ENCODE peak calls at places on chromosomes 5 and 9, in seven cellular contexts. Y is colonic mucosa; J is psoas muscle; K is heart left ventricle; W is right cardiac atrium; D is CD4-positive, alpha-beta memory T cell; A is heart right ventricle. B is an unnamed sample.

GRCh38 chr9:132030626-132031325 is 48.9 kb downstream of the MED27 start:
- DNase-seq in W (no peak), D (no peak), J (no peak), A (no peak), K (no peak), Y (no peak), B (no peak)

GRCh38 chr5:135952683-135953082 is 2.1 kb downstream of the LECT2 start:
- DNase-seq in A (no peak), W (no peak), K (no peak), J (no peak), Y (no peak), D (no peak), B (no peak)

GRCh38 chr5:176737001-176737745 is 73.2 kb upstream of the UNC5A start:
- DNase-seq in Y (no peak), D (no peak), K (no peak), A (no peak), W (no peak), J (no peak), B (no peak)

GRCh38 chr5:132310141-132310834 is 16.1 kb downstream of the SLC22A4 start:
- DNase-seq in W (no peak), A (no peak), K (no peak), D (no peak), Y (peak; percentile 39), J (no peak), B (no peak)

GRCh38 chr5:111930905-111931461 is 174.0 kb upstream of the NREP start:
- DNase-seq in J (no peak), D (no peak), K (no peak), A (no peak), Y (no peak), W (no peak), B (no peak)

GRCh38 chr9:137551656-137552534 is at the start of gene MRPL41:
- DNase-seq in K (peak; percentile 94), Y (peak; percentile 92), J (peak; percentile 93), A (peak; percentile 91), W (peak; percentile 97), D (peak; percentile 86), B (peak; percentile 95)

GRCh38 chr9:89436963-89437625 is 60.8 kb downstream of the SEMA4D start:
- DNase-seq in W (no peak), J (no peak), D (peak; percentile 91), A (no peak), Y (peak; percentile 79), K (no peak), B (no peak)

GRCh38 chr5:59124983-59125960 is 542.4 kb downstream of the RAB3C start:
- DNase-seq in Y (no peak), J (no peak), D (no peak), K (no peak), W (no peak), A (peak; percentile 11), B (no peak)

GRCh38 chr9:72464819-72465218 is 56.6 kb upstream of the TMC1 start:
- DNase-seq in K (peak; percentile 12), W (no peak), A (no peak), J (no peak), Y (no peak), D (no peak), B (no peak)

GRCh38 chr5:24385617-24386016 is 259.2 kb downstream of the CDH10 start:
- DNase-seq in D (no peak), Y (no peak), A (no peak), W (no peak), J (no peak), K (no peak), B (no peak)

GRCh38 chr9:126611592-126612328 is 2.0 kb upstream of the LMX1B start:
- DNase-seq in K (peak; percentile 78), D (peak; percentile 48), W (peak; percentile 93), Y (peak; percentile 75), A (peak; percentile 71), J (peak; percentile 87), B (peak; percentile 91)

GRCh38 chr5:42366051-42366450 is 57.2 kb upstream of the GHR start:
- DNase-seq in W (no peak), Y (no peak), A (no peak), K (no peak), D (no peak), J (no peak), B (no peak)

GRCh38 chr9:136110082-136111061 is 8.3 kb downstream of the TMEM250 start:
- DNase-seq in A (no peak), J (no peak), D (peak; percentile 64), Y (no peak), K (no peak), W (peak; percentile 73), B (no peak)

GRCh38 chr9:132541966-132542830 is 40.2 kb upstream of the BARHL1 start:
- DNase-seq in A (no peak), Y (no peak), J (peak; percentile 15), D (no peak), W (no peak), K (no peak), B (peak; percentile 17)

GRCh38 chr5:159262472-159262858 is 625 bp upstream of the UBLCP1 start:
- DNase-seq in Y (peak; percentile 20), W (no peak), A (no peak), D (peak; percentile 42), J (no peak), K (no peak), B (no peak)

GRCh38 chr9:136275655-136276429 is 28.1 kb downstream of the CCDC187 start:
- DNase-seq in Y (no peak), K (no peak), W (no peak), D (no peak), J (no peak), A (no peak), B (no peak)

GRCh38 chr9:4096121-4096520 is 203.7 kb downstream of the GLIS3 start:
- DNase-seq in W (no peak), Y (no peak), K (no peak), A (no peak), J (no peak), D (no peak), B (no peak)

GRCh38 chr5:102737161-102737560 is 17.9 kb upstream of the PAM start:
- DNase-seq in J (no peak), W (no peak), K (no peak), D (no peak), Y (no peak), A (no peak), B (no peak)

GRCh38 chr5:67815455-67816391 is 399.8 kb upstream of the PIK3R1 start:
- DNase-seq in W (no peak), Y (no peak), D (no peak), K (peak; percentile 31), J (no peak), A (peak; percentile 31), B (no peak)
- H3K27ac ChIP-seq in W (peak overlapping the region; percentile 81), Y (no peak overlapping the region), D (no peak overlapping the region), K (peak overlapping the region; percentile 80), J (no peak overlapping the region), A (peak overlapping the region; percentile 46), B (no peak overlapping the region)

DNA sequence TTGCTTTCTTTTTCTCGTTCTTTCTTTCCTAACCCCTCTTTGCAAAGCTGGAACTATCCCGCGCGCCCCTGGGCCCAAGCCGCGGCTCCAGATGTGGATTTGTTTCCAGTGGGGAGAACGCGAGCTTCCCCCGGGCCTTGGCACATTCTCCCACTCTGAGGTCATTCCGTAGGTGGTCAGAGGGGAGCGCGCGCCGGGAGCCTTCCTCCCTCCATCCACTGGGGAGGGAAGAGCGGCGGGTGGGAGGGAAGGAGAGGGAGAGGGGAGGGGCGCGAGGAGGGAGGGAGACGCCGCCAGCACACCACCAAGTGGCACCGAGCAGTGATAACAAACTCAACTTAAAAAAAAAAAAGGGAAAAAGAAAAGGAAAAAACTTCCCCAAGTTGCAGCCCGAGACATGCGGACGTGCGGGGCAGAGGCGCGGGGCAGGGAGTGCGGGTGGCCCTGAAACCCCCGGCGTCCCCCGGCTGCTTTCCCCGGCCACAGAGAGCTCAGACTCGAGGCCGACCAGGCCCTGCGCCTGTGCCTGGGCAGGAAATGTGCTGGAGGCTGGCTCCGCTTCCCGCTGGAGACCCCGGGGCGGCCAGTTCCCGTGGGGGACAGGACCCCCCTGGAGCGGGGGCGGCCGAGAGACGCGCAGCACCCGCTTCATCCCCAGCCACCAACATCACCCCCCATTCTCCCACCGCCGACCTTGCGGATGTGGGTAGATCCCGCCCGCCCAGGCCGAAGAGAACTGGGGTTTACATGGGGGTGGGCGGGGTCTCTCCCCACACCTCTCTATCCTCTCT is 3.1 kb downstream of the IER5L start:
- DNase-seq in K (peak; percentile 91), J (peak; percentile 90), Y (peak; percentile 83), W (peak; percentile 96), A (peak; percentile 89), D (no peak), B (peak; percentile 95)
- H3K4me3 ChIP-seq in K (peak overlapping the region; percentile 94), J (peak overlapping the region; percentile 86), Y (peak overlapping the region; percentile 73), W (peak overlapping the region; percentile 72), A (peak overlapping the region; percentile 100), D (peak overlapping the region; percentile 70), B (peak overlapping the region; percentile 67)

GRCh38 chr9:121752929-121753328 is 101.5 kb downstream of the DAB2IP start:
- DNase-seq in Y (no peak), A (no peak), D (no peak), K (no peak), W (no peak), J (no peak), B (no peak)
- H3K4me1 ChIP-seq in Y (no peaks in the 10 kb centered on the region), A (peaks cover 81% of the 10 kb centered on the region), D (peaks cover 5% of the 10 kb centered on the region), K (peaks cover 100% of the 10 kb centered on the region), W (peaks cover 51% of the 10 kb centered on the region), J (peaks cover 90% of the 10 kb centered on the region), B (peaks cover 7% of the 10 kb centered on the region)

DNA sequence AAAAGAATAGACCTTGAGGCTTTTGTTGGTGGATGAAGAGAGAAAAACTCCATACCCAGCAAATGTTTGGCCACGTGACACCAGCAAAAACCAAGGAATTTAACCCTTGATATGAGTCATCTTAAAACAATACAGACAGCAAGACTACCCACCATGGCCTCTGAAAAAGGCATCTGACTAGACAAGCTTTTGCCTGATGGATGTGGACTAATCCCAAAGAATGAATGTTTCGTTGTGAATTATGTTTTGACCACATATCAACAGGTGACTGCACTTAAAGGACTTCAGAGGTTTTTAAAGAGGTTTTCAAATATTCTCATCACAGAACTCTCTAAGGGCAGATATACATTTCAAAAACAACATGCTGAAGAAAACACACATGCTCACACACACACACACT is 33.0 kb upstream of the SLC1A3 start:
- DNase-seq in Y (no peak), A (no peak), W (no peak), K (no peak), J (no peak), D (no peak), B (no peak)
- H3K27ac ChIP-seq in Y (no peak overlapping the region), A (no peak overlapping the region), W (no peak overlapping the region), K (no peak overlapping the region), J (no peak overlapping the region), D (no peak overlapping the region), B (no peak overlapping the region)

B was measured in aorta.